ENCODE peak calls at places on chromosomes 5 and 9, in eight cellular contexts. O, X, F, N, Q, Y, I and H are unnamed samples.

GRCh38 chr5:171588790-171589189 is 169.3 kb downstream of the FGF18 start:
- DNase-seq in O (no peak), X (no peak), F (no peak), N (no peak), Q (no peak), Y (no peak), I (no peak), H (no peak)

GRCh38 chr5:79878721-79879336 is 112.2 kb downstream of the MTX3 start:
- DNase-seq in O (no peak), X (peak), F (peak), N (peak), Q (peak), Y (no peak), I (no peak), H (peak)

GRCh38 chr9:97307091-97307490 is 368 bp upstream of the CCDC180 start:
- DNase-seq in O (no peak), X (peak), F (no peak), N (peak), Q (peak), Y (no peak), I (no peak), H (no peak)

GRCh38 chr5:956941-957729 is 51.5 kb upstream of the NKD2 start:
- DNase-seq in O (peak), X (peak), F (no peak), N (peak), Q (peak), Y (no peak), I (peak), H (no peak)

GRCh38 chr9:128124873-128125574 is 2.5 kb downstream of the PTGES2 start:
- DNase-seq in O (no peak), X (peak), F (peak), N (no peak), Q (peak), Y (peak), I (peak), H (peak)

GRCh38 chr5:80101993-80102392 is 66.8 kb downstream of the THBS4 start:
- DNase-seq in O (no peak), X (no peak), F (no peak), N (no peak), Q (no peak), Y (no peak), I (no peak), H (no peak)

GRCh38 chr5:60844429-60844890 is 391 bp upstream of the ELOVL7 start:
- DNase-seq in O (peak), X (peak), F (no peak), N (peak), Q (peak), Y (no peak), I (no peak), H (no peak)

GRCh38 chr5:175836741-175837729 is 34.3 kb upstream of the CPLX2 start:
- DNase-seq in O (no peak), X (no peak), F (no peak), N (no peak), Q (no peak), Y (peak), I (no peak), H (no peak)